ENCODE peak calls at places on chromosomes 16 and 17, in nine cellular contexts. I is uterus; N is GF-D8; U is AG10803; R is activated T-cell treated with anti-CD3 and anti-CD28 coated beads, Interleukin-2, amount 50 U/mL, for 72 hours; J is left lobe of liver; O is stimulated activated CD8-positive, alpha-beta memory T cell treated with anti-CD3 and anti-CD28 coated beads, Interleukin-4, amount 100 ng/mL, for 4 hours; S is SW480; Y is lower lobe of right lung. V is an unnamed sample.
A peak's percentile ranks its signal among the peaks of the same experiment; 100 is the strongest.

GRCh38 chr17:48647103-48647963 is 21.2 kb upstream of the HOXB9 start:
- DNase-seq in I (no peak), N (no peak), U (peak; percentile 18), R (no peak), J (no peak), O (no peak), S (peak; percentile 74), Y (no peak), V (no peak)

GRCh38 chr17:50035421-50035879 is 20.5 kb upstream of the ITGA3 start:
- DNase-seq in I (no peak), N (no peak), U (peak; percentile 30), R (no peak), J (no peak), O (no peak), S (peak; percentile 77), Y (no peak), V (no peak)

GRCh38 chr16:57590654-57591085 is 37.8 kb upstream of the ADGRG1 start:
- DNase-seq in I (no peak), N (no peak), U (peak; percentile 42), R (no peak), J (peak; percentile 37), O (no peak), S (peak; percentile 83), Y (no peak), V (no peak)

GRCh38 chr16:31008154-31008950 is 2.1 kb downstream of the STX1B start:
- DNase-seq in I (no peak), N (no peak), U (peak; percentile 49), R (no peak), J (no peak), O (no peak), S (no peak), Y (no peak), V (no peak)

GRCh38 chr16:67208525-67208896 is 9.6 kb downstream of the ELMO3 start:
- DNase-seq in I (no peak), N (no peak), U (no peak), R (no peak), J (no peak), O (no peak), S (no peak), Y (no peak), V (no peak)

GRCh38 chr17:46995841-46996571 is 17.0 kb upstream of the RPRML start:
- DNase-seq in I (no peak), N (no peak), U (peak; percentile 53), R (no peak), J (no peak), O (no peak), S (no peak), Y (no peak), V (no peak)

GRCh38 chr16:75477680-75478473 is 13.4 kb upstream of the TMEM170A start:
- DNase-seq in I (no peak), N (no peak), U (no peak), R (no peak), J (no peak), O (no peak), S (no peak), Y (no peak), V (no peak)

GRCh38 chr17:9266031-9266680 is 244.8 kb downstream of the NTN1 start:
- DNase-seq in I (no peak), N (no peak), U (peak; percentile 43), R (no peak), J (no peak), O (no peak), S (no peak), Y (no peak), V (no peak)

GRCh38 chr16:57358527-57359095 is at the start of gene CCL22:
- DNase-seq in I (no peak), N (no peak), U (no peak), R (peak; percentile 23), J (no peak), O (no peak), S (peak; percentile 17), Y (no peak), V (no peak)

GRCh38 chr16:84175351-84176081 is 11.3 kb downstream of the TAF1C start:
- DNase-seq in I (peak; percentile 49), N (peak; percentile 32), U (peak; percentile 29), R (peak; percentile 71), J (no peak), O (peak; percentile 31), S (peak; percentile 70), Y (peak; percentile 51), V (peak; percentile 43)

GRCh38 chr16:20064931-20065330 is 8.8 kb downstream of the GPR139 start:
- DNase-seq in I (no peak), N (no peak), U (no peak), R (no peak), J (no peak), O (no peak), S (no peak), Y (no peak), V (no peak)